ENCODE peak calls at places on chromosomes 3 and 15, in ten cellular contexts. P is fibroblast of villous mesenchyme, J is foreskin fibroblast, U is Peyer's patch, M is brain microvascular endothelial cell, W is endodermal cell, A is AG10803, I is PC-3, H is endothelial cell, R is HFF-Myc. N is an unnamed sample.

GRCh38 chr3:191761906-191762305 is 300.9 kb downstream of the PYDC2 start:
- DNase-seq in P (no peak), J (no peak), U (no peak), M (no peak), W (no peak), A (no peak), I (no peak), H (no peak), R (no peak), N (no peak)

GRCh38 chr15:100784493-100785180 is 95.0 kb upstream of the ALDH1A3 start:
- DNase-seq in P (no peak), J (no peak), U (no peak), M (no peak), W (peak; percentile 19), A (no peak), I (no peak), H (no peak), R (no peak), N (no peak)

GRCh38 chr15:33425149-33425548 is 114.4 kb downstream of the RYR3 start:
- DNase-seq in P (peak; percentile 2), J (no peak), U (no peak), M (no peak), W (no peak), A (peak; percentile 27), I (no peak), H (no peak), R (no peak), N (no peak)

GRCh38 chr3:4935347-4935746 is 43.9 kb upstream of the BHLHE40 start:
- DNase-seq in P (no peak), J (no peak), U (no peak), M (no peak), W (no peak), A (no peak), I (peak; percentile 72), H (no peak), R (no peak), N (no peak)

GRCh38 chr3:120039642-120040610 is 54.3 kb downstream of the GSK3B start:
- DNase-seq in P (no peak), J (no peak), U (no peak), M (no peak), W (peak; percentile 88), A (peak; percentile 3), I (peak; percentile 10), H (no peak), R (no peak), N (no peak)

GRCh38 chr3:110016235-110016634 is 678.9 kb upstream of the DPPA4 start:
- DNase-seq in P (no peak), J (no peak), U (no peak), M (no peak), W (no peak), A (no peak), I (no peak), H (no peak), R (no peak), N (no peak)

GRCh38 chr3:105868450-105868744 is 415 bp downstream of the CBLB start:
- DNase-seq in P (peak; percentile 57), J (peak; percentile 66), U (peak; percentile 77), M (peak; percentile 42), W (peak; percentile 85), A (peak; percentile 49), I (peak; percentile 49), H (peak; percentile 62), R (no peak), N (peak; percentile 49)

GRCh38 chr3:20141841-20142240 is 44.2 kb downstream of the SGO1 start:
- DNase-seq in P (peak; percentile 36), J (peak; percentile 50), U (no peak), M (no peak), W (peak; percentile 60), A (peak; percentile 36), I (no peak), H (no peak), R (no peak), N (no peak)

GRCh38 chr3:66393486-66394260 is 107.1 kb downstream of the LRIG1 start:
- DNase-seq in P (peak; percentile 63), J (no peak), U (peak; percentile 79), M (peak; percentile 43), W (peak; percentile 23), A (peak; percentile 74), I (no peak), H (no peak), R (no peak), N (no peak)

GRCh38 chr3:66392966-66393485 is 107.8 kb downstream of the LRIG1 start:
- DNase-seq in P (no peak), J (no peak), U (no peak), M (no peak), W (no peak), A (no peak), I (no peak), H (no peak), R (no peak), N (no peak)

GRCh38 chr3:66392512-66392911 is 108.3 kb downstream of the LRIG1 start:
- DNase-seq in P (no peak), J (no peak), U (no peak), M (no peak), W (peak; percentile 6), A (no peak), I (no peak), H (no peak), R (no peak), N (no peak)

GRCh38 chr3:66386925-66387650 is 113.7 kb downstream of the LRIG1 start:
- DNase-seq in P (no peak), J (no peak), U (no peak), M (no peak), W (peak; percentile 26), A (no peak), I (no peak), H (no peak), R (no peak), N (no peak)

DNA sequence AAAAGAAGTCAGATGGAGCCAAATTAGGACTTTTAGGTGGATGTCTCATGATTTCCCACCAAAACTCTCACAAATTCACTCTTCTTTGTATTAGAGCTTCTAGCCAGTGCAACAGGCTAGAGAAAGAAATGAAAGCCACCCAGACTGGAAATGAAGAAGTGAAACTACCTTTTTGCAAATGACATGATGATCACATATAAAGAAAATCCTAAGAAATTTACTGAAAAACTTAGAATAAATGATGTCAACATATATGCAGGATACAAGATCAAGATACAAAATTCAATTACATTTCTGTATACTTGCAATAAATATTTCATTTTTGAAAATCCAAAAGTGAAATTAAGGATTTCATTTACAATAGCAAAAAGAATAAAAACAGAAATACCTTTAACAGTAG is 110.8 kb downstream of the LRIG1 start:
- DNase-seq in P (no peak), J (no peak), U (no peak), M (no peak), W (no peak), A (no peak), I (no peak), H (no peak), R (no peak), N (no peak)
- TF ChIP-seq CTCF in P (no peak), J (no peak), U (no peak), M (no peak), W (no peak), A (no peak), I (no peak), H (no peak), R (no peak), N (no peak)

GRCh38 chr3:45591547-45591912 is 3.0 kb upstream of the LIMD1 start:
- DNase-seq in P (no peak), J (no peak), U (no peak), M (no peak), W (no peak), A (no peak), I (no peak), H (no peak), R (no peak), N (no peak)

GRCh38 chr3:45592405-45592804 is 2.1 kb upstream of the LIMD1 start:
- DNase-seq in P (no peak), J (no peak), U (no peak), M (no peak), W (no peak), A (no peak), I (no peak), H (no peak), R (no peak), N (no peak)

GRCh38 chr3:45593708-45594601 is 596 bp upstream of the LIMD1 start:
- DNase-seq in P (peak; percentile 68), J (peak; percentile 89), U (peak; percentile 88), M (peak; percentile 37), W (peak; percentile 92), A (peak; percentile 70), I (peak; percentile 83), H (peak; percentile 73), R (no peak), N (no peak)

GRCh38 chr3:45590822-45591546 is 3.6 kb upstream of the LIMD1 start:
- DNase-seq in P (no peak), J (peak; percentile 23), U (no peak), M (no peak), W (peak; percentile 31), A (no peak), I (no peak), H (no peak), R (no peak), N (no peak)

GRCh38 chr3:45592830-45593707 is 1.5 kb upstream of the LIMD1 start:
- DNase-seq in P (peak; percentile 95), J (peak; percentile 97), U (peak; percentile 96), M (peak; percentile 94), W (peak; percentile 98), A (peak; percentile 87), I (peak; percentile 93), H (peak; percentile 90), R (peak; percentile 79), N (peak; percentile 91)
- TF ChIP-seq CTCF in P (peak; percentile 92), J (peak; percentile 96), U (peak; percentile 70), M (peak; percentile 97), W (peak; percentile 90), A (peak; percentile 88), I (peak; percentile 92), H (peak; percentile 38), R (peak; percentile 87), N (peak; percentile 89)

GRCh38 chr15:45705510-45706473 is 71.0 kb downstream of the SQOR start:
- DNase-seq in P (peak; percentile 84), J (peak; percentile 95), U (peak; percentile 88), M (peak; percentile 77), W (peak; percentile 93), A (peak; percentile 78), I (peak; percentile 86), H (peak; percentile 75), R (peak; percentile 85), N (no peak)

GRCh38 chr15:45701108-45701507 is 66.3 kb downstream of the SQOR start:
- DNase-seq in P (no peak), J (no peak), U (no peak), M (no peak), W (no peak), A (no peak), I (no peak), H (no peak), R (no peak), N (no peak)

GRCh38 chr15:45704329-45705249 is 69.8 kb downstream of the SQOR start:
- DNase-seq in P (peak; percentile 14), J (peak; percentile 58), U (peak; percentile 48), M (peak; percentile 20), W (peak; percentile 90), A (no peak), I (no peak), H (peak; percentile 45), R (peak; percentile 42), N (no peak)

GRCh38 chr15:45702041-45702440 is 67.2 kb downstream of the SQOR start:
- DNase-seq in P (no peak), J (no peak), U (no peak), M (no peak), W (no peak), A (no peak), I (no peak), H (no peak), R (no peak), N (no peak)

GRCh38 chr15:45703670-45704328 is 69.0 kb downstream of the SQOR start:
- DNase-seq in P (peak; percentile 10), J (peak; percentile 59), U (no peak), M (no peak), W (peak; percentile 79), A (no peak), I (no peak), H (no peak), R (no peak), N (no peak)
- TF ChIP-seq CTCF in P (no peak), J (no peak), U (no peak), M (peak; percentile 51), W (peak; percentile 78), A (peak; percentile 26), I (no peak), H (peak; percentile 47), R (peak; percentile 5), N (no peak)

GRCh38 chr3:167102071-167102470 is 278.0 kb downstream of the ZBBX start:
- DNase-seq in P (no peak), J (no peak), U (no peak), M (no peak), W (peak; percentile 67), A (no peak), I (peak; percentile 29), H (no peak), R (no peak), N (no peak)
- TF ChIP-seq CTCF in P (no peak), J (no peak), U (no peak), M (no peak), W (peak; percentile 82), A (no peak), I (peak; percentile 56), H (peak; percentile 57), R (no peak), N (peak; percentile 36)

N was measured in CD14-positive monocyte.